ENCODE peak calls at places on chromosomes 5 and 9, in six cellular contexts. L is HCT116, U is GM23338, Y is hepatocyte, T is PC-3, Z is SK-N-SH. M is an unnamed sample.

GRCh38 chr5:124963236-124963929 is 216.9 kb upstream of the ZNF608 start:
- DNase-seq in L (no peak), U (peak; percentile 56), Y (peak; percentile 73), T (peak; percentile 32), Z (no peak), M (no peak)

GRCh38 chr5:172719211-172719610 is 51.8 kb downstream of the DUSP1 start:
- DNase-seq in L (no peak), U (no peak), Y (no peak), T (no peak), Z (no peak), M (no peak)

GRCh38 chr5:139116256-139116655 is 81.9 kb downstream of the SIL1 start:
- DNase-seq in L (no peak), U (no peak), Y (no peak), T (no peak), Z (no peak), M (no peak)

GRCh38 chr9:137488330-137488653 is 29.2 kb upstream of the NSMF start:
- DNase-seq in L (no peak), U (no peak), Y (no peak), T (no peak), Z (peak; percentile 75), M (no peak)

GRCh38 chr9:114186793-114187289 is 31.5 kb downstream of the COL27A1 start:
- DNase-seq in L (no peak), U (no peak), Y (no peak), T (no peak), Z (peak; percentile 62), M (no peak)

GRCh38 chr9:37302277-37302676 is 120.2 kb upstream of the GRHPR start:
- DNase-seq in L (no peak), U (no peak), Y (no peak), T (no peak), Z (no peak), M (peak; percentile 98)

GRCh38 chr5:159449925-159450324 is 119.6 kb upstream of the IL12B start:
- DNase-seq in L (peak; percentile 48), U (no peak), Y (no peak), T (peak; percentile 87), Z (no peak), M (no peak)

GRCh38 chr5:77971965-77972544 is 195.9 kb upstream of the TBCA start:
- DNase-seq in L (no peak), U (no peak), Y (no peak), T (no peak), Z (peak; percentile 51), M (no peak)

GRCh38 chr9:135701067-135701967 is 668 bp upstream of the KCNT1 start:
- DNase-seq in L (no peak), U (no peak), Y (peak; percentile 28), T (no peak), Z (peak; percentile 57), M (no peak)

DNA sequence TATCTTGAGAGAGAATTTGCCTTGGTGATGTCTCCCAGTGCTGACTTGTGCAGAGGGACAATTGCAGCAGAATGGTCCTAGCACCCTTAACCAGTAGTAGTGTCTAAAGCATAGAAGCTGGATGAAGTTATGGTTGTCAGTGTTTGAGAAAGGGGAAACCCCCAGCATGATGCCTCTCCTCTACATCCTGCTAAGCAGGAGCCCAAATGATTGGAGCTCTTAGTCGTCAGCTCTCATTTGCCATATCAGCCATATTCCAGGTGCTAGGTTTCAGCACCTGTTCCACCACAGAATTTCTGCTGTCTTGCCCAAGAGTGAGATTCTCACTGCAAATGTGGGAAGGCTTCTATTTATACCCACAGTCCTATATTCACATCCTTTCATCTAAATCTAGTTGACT is 43.7 kb upstream of the RFX3 start:
- DNase-seq in L (no peak), U (no peak), Y (no peak), T (no peak), Z (no peak), M (no peak)
- H3K9me2 ChIP-seq in L (no peaks in the 10 kb centered on the region), U (no peaks in the 10 kb centered on the region), Y (no peaks in the 10 kb centered on the region), T (no peaks in the 10 kb centered on the region), Z (no peaks in the 10 kb centered on the region), M (no peaks in the 10 kb centered on the region)

DNA sequence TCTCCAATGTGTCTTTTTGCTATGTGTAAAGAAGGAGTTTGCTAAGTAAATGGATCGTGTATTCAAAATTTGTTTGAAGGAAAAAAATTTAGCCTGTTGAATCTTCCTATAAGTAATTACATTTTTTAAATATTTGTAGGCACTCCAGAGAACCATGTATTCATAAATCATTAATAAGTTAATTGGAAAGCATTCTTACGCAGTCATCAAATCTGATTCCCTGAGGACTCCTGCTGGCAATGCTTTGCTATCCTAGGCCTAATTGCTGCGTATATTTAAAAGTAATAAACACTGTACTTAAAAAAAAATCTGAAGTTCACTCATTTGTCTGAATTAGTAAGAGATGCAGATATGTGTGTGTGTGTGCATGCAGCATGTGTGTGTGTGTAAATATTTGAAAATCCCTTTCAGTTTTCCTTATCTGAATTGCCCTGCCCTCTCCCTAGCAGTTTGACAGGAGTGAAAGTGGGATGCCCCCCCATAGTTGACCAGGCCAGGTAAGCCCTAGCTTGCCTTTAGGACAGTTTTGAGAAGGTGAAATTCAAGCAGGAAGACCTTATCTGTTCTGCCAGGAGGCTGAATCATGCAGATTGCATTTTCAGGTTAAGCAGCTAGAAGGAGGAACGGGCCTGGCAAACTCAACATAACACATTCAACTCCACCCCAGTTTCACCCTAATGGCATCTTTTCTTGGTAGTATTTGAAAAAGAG is 81.2 kb upstream of the DNAH5 start:
- DNase-seq in L (no peak), U (no peak), Y (no peak), T (peak; percentile 45), Z (no peak), M (no peak)
- TF ChIP-seq EZH2phosphoT487 in L (no peak), U (no peak), Y (no peak), T (no peak), Z (no peak), M (no peak)

GRCh38 chr5:21593261-21593660 is 1259.9 kb downstream of the CDH12 start:
- DNase-seq in L (no peak), U (no peak), Y (no peak), T (no peak), Z (no peak), M (no peak)

DNA sequence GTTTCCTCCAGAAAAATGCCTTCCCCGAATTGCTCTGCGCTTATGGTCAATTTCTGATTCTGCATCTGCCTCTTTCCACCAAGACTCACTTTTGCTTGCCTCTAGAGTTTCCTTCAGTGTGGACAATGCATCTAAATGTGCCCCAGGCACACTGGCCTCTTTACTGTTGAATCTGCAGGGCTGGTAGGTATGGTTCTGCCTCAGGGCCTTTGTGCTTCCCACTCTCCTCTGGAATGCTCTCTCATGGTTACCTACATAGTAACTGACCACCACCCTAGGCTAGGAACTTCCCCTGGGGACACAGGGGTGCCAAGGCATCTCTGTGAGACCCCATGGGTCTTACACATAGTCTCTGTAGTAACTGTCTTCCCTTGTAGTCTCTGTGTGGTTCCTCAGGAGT is 1258.6 kb downstream of the CDH12 start:
- DNase-seq in L (no peak), U (no peak), Y (no peak), T (no peak), Z (no peak), M (no peak)
- H3K9me2 ChIP-seq in L (no peaks in the 10 kb centered on the region), U (no peaks in the 10 kb centered on the region), Y (no peaks in the 10 kb centered on the region), T (no peaks in the 10 kb centered on the region), Z (no peaks in the 10 kb centered on the region), M (no peaks in the 10 kb centered on the region)

GRCh38 chr9:92324889-92325268 is 271 bp downstream of the NOL8 start:
- DNase-seq in L (no peak), U (no peak), Y (no peak), T (no peak), Z (no peak), M (no peak)

GRCh38 chr9:92325269-92325990 is at the start of the genes CENPP and NOL8:
- DNase-seq in L (peak; percentile 88), U (peak; percentile 95), Y (peak; percentile 94), T (peak; percentile 76), Z (peak; percentile 91), M (peak; percentile 92)

GRCh38 chr9:92324451-92324850 is 699 bp downstream of the NOL8 start:
- DNase-seq in L (no peak), U (no peak), Y (no peak), T (no peak), Z (no peak), M (peak; percentile 10)

GRCh38 chr9:92327283-92327850 is 1.6 kb downstream of the CENPP start:
- DNase-seq in L (no peak), U (no peak), Y (no peak), T (no peak), Z (no peak), M (peak; percentile 5)

DNA sequence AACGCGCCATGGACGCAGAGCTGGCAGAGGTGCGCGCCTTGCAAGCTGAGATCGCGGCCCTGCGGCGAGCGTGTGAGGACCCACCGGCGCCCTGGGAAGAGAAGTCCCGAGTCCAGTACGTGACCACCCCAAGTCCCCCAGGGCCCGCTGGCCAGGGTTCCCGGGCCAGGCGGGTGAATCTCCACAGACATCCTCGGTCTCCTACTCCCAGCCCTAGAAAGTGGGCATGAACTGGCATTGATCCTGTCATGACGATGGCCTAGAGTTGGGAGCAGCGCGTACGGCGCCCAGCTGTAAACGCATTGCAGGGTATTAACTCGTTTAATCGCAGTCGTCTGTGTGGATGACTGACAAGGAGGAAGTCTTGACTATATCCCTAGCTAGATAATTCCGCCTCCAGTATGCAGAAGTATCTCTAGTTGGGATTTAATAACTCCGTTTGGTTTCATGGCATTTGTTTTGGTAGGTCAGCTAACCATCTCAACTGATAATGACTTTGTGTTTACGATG is 293 bp downstream of the CENPP start:
- DNase-seq in L (no peak), U (no peak), Y (no peak), T (peak; percentile 22), Z (no peak), M (peak; percentile 50)
- TF ChIP-seq EZH2phosphoT487 in L (no peak), U (no peak), Y (no peak), T (no peak), Z (no peak), M (no peak)

DNA sequence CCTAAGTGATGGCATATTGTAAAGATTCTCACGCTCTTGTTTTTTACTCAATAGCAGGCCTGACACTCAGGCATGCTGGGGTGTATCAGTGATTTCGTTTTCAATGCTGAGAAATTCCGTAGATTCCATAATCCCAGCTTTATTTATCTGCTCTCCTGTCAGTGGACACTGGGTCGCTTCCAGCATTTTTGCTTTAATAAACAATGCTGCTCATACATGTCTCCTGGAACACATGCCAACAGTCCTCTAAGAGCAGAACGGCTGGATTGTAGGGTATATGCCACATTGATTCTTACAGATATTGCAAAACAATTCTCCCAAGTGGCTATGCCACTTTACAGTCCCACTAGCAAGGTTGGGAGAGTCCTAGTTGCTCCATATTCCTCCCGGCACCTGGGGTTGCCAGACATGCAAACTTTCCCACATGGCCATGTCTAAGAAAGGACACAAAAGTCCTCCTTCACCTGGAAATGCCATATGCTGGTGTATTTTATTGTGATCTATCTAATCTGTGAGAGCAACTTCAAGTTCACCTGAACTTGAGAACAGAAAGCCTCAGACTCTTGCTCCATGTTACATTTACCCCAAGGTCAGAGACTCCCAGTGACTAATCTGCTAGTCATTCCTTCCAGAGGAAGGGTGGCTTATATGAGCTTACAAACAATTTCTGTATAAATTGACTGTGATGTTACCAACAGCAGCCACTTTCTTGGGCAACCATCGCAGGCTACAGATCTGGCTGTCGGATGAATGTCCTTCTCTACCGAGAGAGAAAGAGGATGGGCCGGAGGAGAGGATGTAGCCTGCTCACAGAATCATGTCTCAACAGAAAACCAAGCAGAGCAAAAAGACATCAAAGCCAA is 81.8 kb downstream of the RAPGEF1 start:
- DNase-seq in L (peak; percentile 75), U (no peak), Y (peak; percentile 57), T (peak; percentile 88), Z (no peak), M (peak; percentile 41)
- H3K9me2 ChIP-seq in L (no peaks in the 10 kb centered on the region), U (no peaks in the 10 kb centered on the region), Y (no peaks in the 10 kb centered on the region), T (no peaks in the 10 kb centered on the region), Z (no peaks in the 10 kb centered on the region), M (no peaks in the 10 kb centered on the region)

GRCh38 chr9:88537743-88538055 is 2.7 kb downstream of the NXNL2 start:
- DNase-seq in L (no peak), U (peak; percentile 38), Y (peak; percentile 84), T (peak; percentile 25), Z (peak; percentile 50), M (peak; percentile 2)
- TF ChIP-seq EZH2phosphoT487 in L (no peak), U (no peak), Y (no peak), T (no peak), Z (no peak), M (no peak)

M was measured in OCI-LY7.